ENCODE peak calls at places on chromosomes 1 and 21, in eight cellular contexts. W is AG04449; E is CD4-positive, alpha-beta memory T cell; R is choroid plexus epithelial cell; Z is mucosa of descending colon; Y is DND-41; P is GM06990; B is lower leg skin. X is an unnamed sample.

GRCh38 chr1:200628223-200628868 is 7.8 kb upstream of the KIF14 start:
- DNase-seq in W (no peak), E (peak), R (no peak), Z (peak), Y (no peak), P (peak), B (no peak), X (peak)

GRCh38 chr1:204319462-204319861 is 40.3 kb downstream of the PLEKHA6 start:
- DNase-seq in W (peak), E (no peak), R (peak), Z (no peak), Y (no peak), P (no peak), B (no peak), X (no peak)

GRCh38 chr1:27972141-27972540 is 12.4 kb downstream of the XKR8 start:
- DNase-seq in W (no peak), E (no peak), R (no peak), Z (no peak), Y (no peak), P (no peak), B (no peak), X (no peak)

GRCh38 chr1:21814241-21814918 is 2.3 kb downstream of the LDLRAD2 start:
- DNase-seq in W (no peak), E (no peak), R (no peak), Z (no peak), Y (no peak), P (peak), B (no peak), X (no peak)

GRCh38 chr1:91754348-91754747 is 131.6 kb downstream of the TGFBR3 start:
- DNase-seq in W (no peak), E (no peak), R (peak), Z (no peak), Y (no peak), P (no peak), B (peak), X (no peak)

GRCh38 chr1:41588334-41588875 is 103.9 kb upstream of the EDN2 start:
- DNase-seq in W (no peak), E (no peak), R (no peak), Z (no peak), Y (no peak), P (no peak), B (no peak), X (no peak)

GRCh38 chr1:55720243-55720642 is 505.1 kb upstream of the USP24 start:
- DNase-seq in W (no peak), E (no peak), R (no peak), Z (peak), Y (no peak), P (no peak), B (no peak), X (no peak)

GRCh38 chr1:45730075-45730779 is 20.2 kb downstream of the IPP start:
- DNase-seq in W (no peak), E (no peak), R (no peak), Z (no peak), Y (no peak), P (no peak), B (no peak), X (no peak)

GRCh38 chr1:212858461-212859265 is 588 bp downstream of the FLVCR1 start:
- DNase-seq in W (no peak), E (peak), R (peak), Z (peak), Y (no peak), P (peak), B (no peak), X (no peak)

GRCh38 chr1:107964397-107965111 is 426 bp downstream of the VAV3 start:
- DNase-seq in W (no peak), E (no peak), R (peak), Z (peak), Y (peak), P (peak), B (peak), X (peak)

GRCh38 chr21:17071093-17071492 is 441.8 kb upstream of the CXADR start:
- DNase-seq in W (no peak), E (no peak), R (no peak), Z (no peak), Y (no peak), P (no peak), B (no peak), X (no peak)

GRCh38 chr1:214492405-214493075 is 58.9 kb downstream of the PTPN14 start:
- DNase-seq in W (no peak), E (no peak), R (peak), Z (no peak), Y (no peak), P (no peak), B (no peak), X (no peak)

GRCh38 chr1:238653693-238654321 is 732.6 kb upstream of the CHRM3 start:
- DNase-seq in W (peak), E (no peak), R (peak), Z (no peak), Y (no peak), P (no peak), B (no peak), X (no peak)

GRCh38 chr1:116504308-116505156 is 66.3 kb downstream of the CD58 start:
- DNase-seq in W (no peak), E (peak), R (peak), Z (peak), Y (peak), P (peak), B (peak), X (peak)

GRCh38 chr1:183237046-183237445 is 51.0 kb downstream of the LAMC2 start:
- DNase-seq in W (no peak), E (no peak), R (no peak), Z (no peak), Y (no peak), P (no peak), B (no peak), X (no peak)

GRCh38 chr1:87325982-87326738 is 2.5 kb upstream of the LMO4 start:
- DNase-seq in W (no peak), E (peak), R (peak), Z (peak), Y (peak), P (no peak), B (no peak), X (peak)

GRCh38 chr1:183757061-183757460 is 47.9 kb upstream of the RGL1 start:
- DNase-seq in W (no peak), E (no peak), R (peak), Z (no peak), Y (no peak), P (no peak), B (no peak), X (no peak)

DNA sequence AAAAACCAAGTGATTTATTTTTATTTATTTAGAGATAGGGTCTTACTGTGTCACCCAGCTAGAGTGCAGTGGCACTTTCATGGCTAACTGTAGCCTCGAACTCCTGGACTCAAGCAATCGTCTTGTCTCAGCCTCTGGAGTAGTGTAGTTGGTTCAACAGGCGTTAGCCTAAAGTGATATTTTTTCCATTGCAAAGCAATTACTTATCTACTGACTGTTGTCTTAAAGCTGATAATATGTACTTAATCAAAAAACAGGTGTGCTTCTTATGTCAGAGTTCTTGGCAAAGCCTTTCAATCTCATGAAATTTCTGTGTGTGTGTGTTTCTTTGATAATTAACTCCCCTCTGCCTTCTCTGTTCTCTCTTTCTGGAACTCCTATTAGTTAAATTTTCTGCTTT is 62.4 kb upstream of the DUSP10 start:
- DNase-seq in W (no peak), E (no peak), R (no peak), Z (no peak), Y (no peak), P (no peak), B (no peak), X (no peak)
- H3K4me3 ChIP-seq in W (no peak), E (no peak), R (no peak), Z (no peak), Y (no peak), P (no peak), B (no peak), X (no peak)

GRCh38 chr1:113734357-113735055 is 24.8 kb downstream of the PHTF1 start:
- DNase-seq in W (no peak), E (no peak), R (peak), Z (no peak), Y (no peak), P (no peak), B (no peak), X (no peak)
- H3K4me3 ChIP-seq in W (no peak), E (no peak), R (no peak), Z (no peak), Y (no peak), P (no peak), B (no peak), X (no peak)

DNA sequence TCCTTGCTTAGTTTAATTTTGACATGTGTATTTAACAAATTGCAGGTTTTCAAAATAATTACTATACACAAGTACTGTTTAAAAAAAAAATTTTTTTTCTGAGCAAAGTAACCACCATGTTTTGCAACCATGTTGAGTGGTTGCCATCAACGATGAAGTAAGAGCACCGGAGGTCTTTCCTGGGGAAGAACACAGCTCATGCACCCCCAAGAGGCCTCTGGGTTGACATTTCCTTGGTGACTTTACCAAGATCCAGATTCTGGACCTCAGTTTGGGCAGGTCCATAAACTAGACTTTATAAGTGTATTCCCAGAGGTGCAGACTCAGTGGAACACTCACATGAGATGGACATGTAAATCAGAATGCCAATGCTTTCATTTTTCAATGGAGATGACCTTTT is 36.8 kb upstream of the RALGPS2 start:
- DNase-seq in W (no peak), E (no peak), R (peak), Z (no peak), Y (no peak), P (no peak), B (no peak), X (no peak)
- H3K4me3 ChIP-seq in W (no peak), E (no peak), R (no peak), Z (no peak), Y (no peak), P (no peak), B (no peak), X (no peak)

GRCh38 chr1:156155760-156156495 is 2.5 kb downstream of the SEMA4A start:
- DNase-seq in W (no peak), E (peak), R (no peak), Z (no peak), Y (no peak), P (no peak), B (no peak), X (no peak)
- H3K4me3 ChIP-seq in W (no peak), E (no peak), R (no peak), Z (no peak), Y (no peak), P (peak), B (no peak), X (no peak)

GRCh38 chr1:162003061-162003824 is 20.4 kb downstream of the OLFML2B start:
- DNase-seq in W (peak), E (no peak), R (peak), Z (peak), Y (no peak), P (no peak), B (peak), X (no peak)
- H3K4me3 ChIP-seq in W (no peak), E (no peak), R (no peak), Z (no peak), Y (no peak), P (no peak), B (no peak), X (no peak)

DNA sequence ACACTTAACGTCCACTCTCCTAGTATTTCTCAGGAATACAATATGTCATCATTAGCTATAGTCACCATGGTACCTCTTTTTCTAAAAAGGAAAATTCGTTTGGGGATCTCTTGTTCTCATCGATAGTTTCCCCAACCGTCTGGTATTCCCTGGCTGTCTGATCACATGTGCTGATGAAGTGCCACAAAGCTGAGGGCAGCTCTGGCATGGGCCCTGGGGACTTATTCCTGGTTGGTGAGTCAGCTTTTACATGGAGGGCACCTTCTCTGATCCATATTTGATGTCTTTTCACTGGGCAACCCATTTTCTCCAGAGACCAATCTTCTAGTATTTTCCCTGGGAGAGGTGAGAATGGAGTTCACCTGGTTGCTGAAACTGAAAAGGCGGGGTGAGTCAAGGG is 39.5 kb downstream of the CHD1L start:
- DNase-seq in W (no peak), E (no peak), R (no peak), Z (no peak), Y (no peak), P (no peak), B (no peak), X (no peak)
- H3K4me3 ChIP-seq in W (no peak), E (no peak), R (no peak), Z (no peak), Y (no peak), P (no peak), B (no peak), X (no peak)

DNA sequence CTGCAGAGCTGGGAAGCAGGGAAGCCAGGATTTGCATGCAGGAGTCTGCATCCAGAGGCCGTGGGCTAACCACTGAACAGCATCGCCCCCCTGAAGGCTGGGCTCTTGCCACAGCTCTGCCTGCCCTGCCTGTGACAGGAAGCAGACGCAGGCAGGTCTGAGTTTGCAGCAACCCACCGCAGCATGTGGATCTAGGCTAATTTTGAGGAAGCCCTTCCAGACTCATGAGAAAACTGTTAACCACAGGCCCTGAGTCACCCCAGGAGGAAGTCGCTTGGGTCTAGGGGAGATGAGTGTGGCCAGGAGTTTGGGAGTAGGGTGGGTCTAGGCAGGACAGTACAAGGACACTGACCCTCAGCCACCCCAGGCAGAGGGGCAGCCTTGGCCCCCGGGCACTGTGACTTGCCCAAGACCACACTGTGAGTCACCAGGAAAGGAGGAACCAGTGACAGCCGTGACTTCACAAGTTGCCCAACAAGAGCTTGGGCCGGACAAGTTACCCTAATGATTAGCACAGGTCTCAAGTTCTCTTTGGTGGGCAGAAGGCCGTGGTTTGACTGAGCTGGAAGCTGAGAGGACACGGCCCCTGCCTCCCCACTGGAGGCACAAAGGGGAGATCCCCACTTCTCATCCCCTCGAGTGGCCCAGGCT is 904 bp downstream of the LAPTM5 start:
- DNase-seq in W (peak), E (peak), R (peak), Z (peak), Y (peak), P (peak), B (peak), X (peak)
- H3K4me3 ChIP-seq in W (no peak), E (peak), R (no peak), Z (no peak), Y (peak), P (peak), B (peak), X (peak)

GRCh38 chr1:154418898-154419619 is 13.9 kb downstream of the IL6R start:
- DNase-seq in W (no peak), E (no peak), R (no peak), Z (no peak), Y (no peak), P (no peak), B (no peak), X (no peak)

GRCh38 chr1:154417338-154417608 is 12.1 kb downstream of the IL6R start:
- DNase-seq in W (no peak), E (no peak), R (no peak), Z (no peak), Y (no peak), P (no peak), B (no peak), X (no peak)

GRCh38 chr1:154416496-154417337 is 11.6 kb downstream of the IL6R start:
- DNase-seq in W (no peak), E (no peak), R (no peak), Z (no peak), Y (no peak), P (no peak), B (no peak), X (no peak)

GRCh38 chr1:154419620-154420020 is 14.5 kb downstream of the IL6R start:
- DNase-seq in W (peak), E (peak), R (peak), Z (peak), Y (no peak), P (no peak), B (peak), X (peak)

GRCh38 chr1:154418062-154418897 is 13.1 kb downstream of the IL6R start:
- DNase-seq in W (no peak), E (peak), R (peak), Z (peak), Y (no peak), P (no peak), B (no peak), X (no peak)
- H3K4me3 ChIP-seq in W (no peak), E (peak), R (no peak), Z (no peak), Y (no peak), P (no peak), B (no peak), X (no peak)

DNA sequence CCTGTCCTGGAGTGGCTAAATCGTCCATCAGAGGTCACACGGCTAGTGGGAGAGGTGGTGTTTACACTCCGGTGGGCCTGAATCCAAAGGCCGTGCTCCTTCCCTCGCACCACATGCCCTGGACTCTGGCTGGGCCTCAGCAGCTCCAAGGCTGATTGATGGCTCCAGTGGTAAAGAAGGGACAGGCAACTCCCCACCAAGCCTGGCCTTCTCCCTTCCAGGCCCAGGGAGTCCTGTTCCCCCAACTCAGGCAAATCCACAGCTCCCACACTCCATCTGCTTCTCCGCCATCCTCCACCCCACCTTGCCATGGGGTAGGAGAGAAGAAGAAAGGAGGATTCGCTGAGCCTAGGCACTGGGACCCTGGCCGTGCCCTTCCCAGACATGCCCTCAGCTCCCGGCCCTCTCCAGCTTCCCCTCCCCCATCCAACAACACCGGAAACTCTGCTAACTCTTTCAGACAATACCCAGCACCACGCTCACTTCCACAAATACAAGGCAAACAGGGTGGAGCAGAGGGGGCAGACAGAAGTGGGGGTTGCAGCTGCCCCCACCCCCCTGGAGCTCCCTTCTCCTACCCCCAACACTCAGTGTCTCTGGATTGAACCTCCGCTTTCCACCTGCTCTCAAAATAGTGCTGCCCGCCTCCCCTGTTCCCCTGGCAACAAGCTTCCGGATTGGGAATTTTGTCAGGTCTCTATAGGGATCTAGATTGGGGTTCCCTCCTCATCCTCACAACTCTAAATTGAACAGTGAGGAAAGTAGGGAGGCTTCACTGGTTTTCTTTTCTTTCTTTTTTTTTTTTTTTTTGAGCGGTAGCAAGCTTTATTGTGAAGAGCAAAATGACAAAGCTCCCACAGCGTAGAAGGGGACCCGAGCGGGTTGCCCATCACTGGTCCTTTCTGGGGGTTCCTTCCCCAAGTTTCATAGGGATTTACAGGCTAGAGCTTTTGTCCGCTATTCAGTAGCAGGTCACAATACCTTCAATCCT is 10.6 kb downstream of the ARHGEF2 start:
- DNase-seq in W (no peak), E (no peak), R (no peak), Z (no peak), Y (no peak), P (no peak), B (no peak), X (peak)
- H3K4me3 ChIP-seq in W (no peak), E (no peak), R (no peak), Z (no peak), Y (no peak), P (no peak), B (no peak), X (peak)